ENCODE peak calls at places on chromosome 3, in six cellular contexts. T, Q, O, N, V and G are unnamed samples.

GRCh38 chr3:14540209-14540575 is at the start of gene GRIP2:
- DNase-seq in O (no peak), T (no peak), Q (no peak), V (no peak), N (no peak), G (no peak)

GRCh38 chr3:35042210-35042960 is 596.9 kb upstream of the ARPP21 start:
- DNase-seq in V (no peak), T (no peak), N (no peak), Q (no peak), O (no peak), G (no peak)

GRCh38 chr3:69143605-69144004 is 21.2 kb upstream of the LMOD3 start:
- DNase-seq in O (no peak), T (no peak), N (peak), V (no peak), Q (no peak), G (no peak)

GRCh38 chr3:123610331-123610730 is 25.5 kb upstream of the HACD2 start:
- DNase-seq in V (no peak), N (no peak), O (no peak), Q (no peak), T (no peak), G (no peak)

GRCh38 chr3:24060055-24060454 is 115.0 kb downstream of the NR1D2 start:
- DNase-seq in T (no peak), Q (no peak), O (no peak), N (no peak), V (no peak), G (no peak)

GRCh38 chr3:11438636-11439035 is 166.4 kb downstream of the ATG7 start:
- DNase-seq in T (no peak), O (no peak), N (no peak), Q (no peak), V (no peak), G (no peak)

GRCh38 chr3:155661042-155661441 is 83.8 kb downstream of the PLCH1 start:
- DNase-seq in V (no peak), T (no peak), Q (no peak), N (no peak), O (no peak), G (no peak)

GRCh38 chr3:105277656-105278055 is 89.1 kb upstream of the ALCAM start:
- DNase-seq in N (no peak), V (no peak), O (no peak), Q (no peak), T (no peak), G (no peak)

GRCh38 chr3:196948442-196949365 is 6.4 kb upstream of the NCBP2 start:
- DNase-seq in V (no peak), T (no peak), Q (no peak), O (peak), N (peak), G (no peak)

GRCh38 chr3:127550758-127551157 is 39.8 kb downstream of the TPRA1 start:
- DNase-seq in N (no peak), O (no peak), T (no peak), V (no peak), Q (no peak), G (no peak)

GRCh38 chr3:195853930-195854478 is 42.3 kb upstream of the MUC4 start:
- DNase-seq in T (no peak), Q (no peak), V (no peak), N (no peak), O (no peak), G (no peak)

GRCh38 chr3:72482589-72483249 is 365.5 kb downstream of the SHQ1 start:
- DNase-seq in V (no peak), Q (no peak), T (peak), O (no peak), N (no peak), G (peak)

GRCh38 chr3:106231086-106231485 is 362.3 kb upstream of the CBLB start:
- DNase-seq in V (no peak), T (no peak), N (no peak), Q (no peak), O (no peak), G (no peak)

GRCh38 chr3:137669519-137670060 is 94.5 kb upstream of the SOX14 start:
- DNase-seq in V (no peak), T (no peak), O (peak), N (no peak), Q (no peak), G (no peak)

GRCh38 chr3:101979033-101979432 is 129.7 kb downstream of the NFKBIZ start:
- DNase-seq in N (no peak), V (no peak), Q (no peak), T (no peak), O (no peak), G (no peak)

GRCh38 chr3:21942328-21942727 is 191.3 kb upstream of the ZNF385D start:
- DNase-seq in O (no peak), N (no peak), T (no peak), Q (no peak), V (no peak), G (no peak)

GRCh38 chr3:115019900-115020299 is 127.2 kb downstream of the ZBTB20 start:
- DNase-seq in O (no peak), N (no peak), V (no peak), T (no peak), Q (no peak), G (no peak)

GRCh38 chr3:39154323-39155021 is 1.1 kb upstream of the CSRNP1 start:
- DNase-seq in O (peak), V (peak), Q (no peak), N (peak), T (no peak), G (no peak)

GRCh38 chr3:79297242-79297641 is 470.6 kb downstream of the ROBO1 start:
- DNase-seq in N (no peak), T (no peak), O (peak), V (no peak), Q (no peak), G (no peak)

GRCh38 chr3:110419571-110419970 is 652.0 kb upstream of the NECTIN3 start:
- DNase-seq in O (no peak), T (no peak), Q (no peak), V (no peak), N (no peak), G (no peak)

DNA sequence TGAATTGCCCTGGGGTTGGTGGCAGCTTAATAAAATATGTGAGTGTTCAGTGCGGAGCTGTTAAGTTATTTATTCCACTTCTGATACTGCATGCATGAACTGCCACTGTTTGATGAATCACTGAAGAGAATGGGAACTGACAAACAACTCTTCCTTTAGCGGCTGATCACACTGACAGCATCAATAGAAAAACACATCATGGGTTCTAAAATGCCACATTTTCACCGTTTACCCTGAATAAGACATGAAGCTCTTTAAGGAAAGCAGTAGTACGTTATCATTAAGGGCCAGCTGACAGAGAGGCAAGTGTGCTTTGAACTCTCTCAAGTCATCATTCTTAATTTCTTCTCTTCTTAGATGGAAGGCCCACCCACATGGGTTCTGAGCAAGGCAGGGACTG is 118.8 kb downstream of the ROBO2 start:
- DNase-seq in N (no peak), Q (no peak), O (no peak), V (no peak), T (no peak), G (no peak)
- TF ChIP-seq POLR2AphosphoS5 in N (no peak), Q (no peak), O (no peak), V (no peak), T (no peak), G (no peak)

DNA sequence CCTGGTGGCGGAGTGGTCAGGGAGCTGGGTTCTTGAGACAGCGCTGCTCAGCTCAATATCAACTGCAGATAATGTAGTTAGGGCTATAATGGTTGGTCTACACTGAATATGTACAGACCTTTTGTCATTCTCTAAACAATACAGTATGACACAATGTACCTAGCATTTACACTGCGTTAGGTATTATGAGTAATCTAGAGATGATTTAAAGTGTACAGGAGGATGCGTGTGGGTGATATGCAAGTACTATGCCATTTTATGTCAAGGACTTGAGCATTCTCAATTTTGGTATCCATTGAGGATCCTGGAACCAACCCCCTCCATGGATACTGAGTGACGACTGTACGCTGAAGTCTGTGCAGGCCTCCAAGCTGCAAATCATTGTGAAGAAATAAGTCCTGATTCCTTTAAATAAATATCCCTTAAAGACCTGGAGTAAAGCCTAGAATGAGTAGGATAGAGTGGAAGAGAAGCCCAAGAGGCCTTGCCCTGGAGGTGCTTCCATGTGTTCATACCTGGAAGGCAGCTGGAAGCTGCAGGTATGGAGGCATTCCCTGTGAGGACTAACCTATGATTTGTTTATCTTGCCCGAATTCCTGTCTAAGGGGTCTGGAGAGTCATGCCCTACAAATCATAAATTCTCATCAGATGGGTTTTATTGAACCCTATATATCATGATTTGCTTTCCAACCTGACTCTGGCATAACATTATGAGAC is 15.7 kb upstream of the RTP1 start:
- DNase-seq in T (no peak), N (no peak), V (no peak), O (no peak), Q (no peak), G (no peak)
- TF ChIP-seq POLR2A in T (no peak), N (no peak), V (no peak), O (no peak), Q (no peak), G (no peak)

GRCh38 chr3:108664266-108664665 is 74.7 kb downstream of the DZIP3 start:
- DNase-seq in T (no peak), O (no peak), Q (no peak), N (no peak), V (no peak), G (no peak)
- TF ChIP-seq TAF1 in T (no peak), O (no peak), Q (no peak), N (no peak), V (no peak), G (no peak)

GRCh38 chr3:188575501-188575900 is 421.5 kb downstream of the LPP start:
- DNase-seq in Q (no peak), T (no peak), N (no peak), V (no peak), O (no peak), G (no peak)

GRCh38 chr3:188581365-188581764 is 427.4 kb downstream of the LPP start:
- DNase-seq in Q (no peak), T (no peak), V (no peak), N (no peak), O (peak), G (no peak)

GRCh38 chr3:188581791-188582190 is 427.8 kb downstream of the LPP start:
- DNase-seq in O (no peak), T (no peak), V (no peak), Q (no peak), N (no peak), G (no peak)

GRCh38 chr3:188577539-188577938 is 423.6 kb downstream of the LPP start:
- DNase-seq in Q (no peak), T (no peak), N (no peak), V (no peak), O (no peak), G (no peak)

DNA sequence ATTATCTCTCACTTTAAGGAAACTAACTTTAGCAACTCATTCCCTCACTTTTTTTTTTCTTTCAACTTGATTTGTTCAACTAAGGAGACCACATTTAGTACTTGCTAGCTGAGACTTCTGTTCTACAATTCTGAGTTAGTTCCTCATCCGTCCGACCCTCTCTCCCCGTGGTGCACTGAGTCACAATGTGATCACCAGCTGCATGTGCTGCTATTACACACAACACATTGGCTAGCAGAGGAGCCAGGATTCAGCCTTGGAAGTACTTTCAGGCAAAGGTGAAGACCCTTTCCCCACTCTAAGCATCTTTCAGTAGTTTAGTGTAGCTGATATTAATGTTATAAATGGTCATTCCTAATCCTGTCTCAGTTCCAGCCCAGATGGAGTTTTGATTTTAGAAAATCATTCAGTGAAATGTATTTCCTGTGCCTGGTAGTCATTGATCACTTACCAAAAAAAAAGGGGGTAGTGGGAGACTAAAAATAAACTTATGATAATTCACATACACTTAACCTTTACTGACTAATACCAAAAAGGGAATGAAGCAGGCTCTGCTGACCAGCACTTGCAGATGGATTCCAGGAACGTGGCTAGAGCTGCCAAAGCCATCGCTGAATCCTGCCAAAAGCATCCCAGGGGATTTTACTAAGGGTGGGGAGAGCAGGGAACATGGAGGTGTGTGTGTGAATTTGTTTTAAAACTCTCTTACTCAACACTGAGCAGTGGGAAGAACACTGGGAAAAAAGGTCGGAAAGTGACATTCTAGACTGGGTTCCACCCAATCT is 424.8 kb downstream of the LPP start:
- DNase-seq in O (no peak), Q (no peak), V (no peak), N (no peak), T (no peak), G (no peak)
- TF ChIP-seq POLR2AphosphoS5 in O (no peak), Q (no peak), V (no peak), N (no peak), T (no peak), G (no peak)